ENCODE peak calls at places on chromosomes 7 and 10, in five cellular contexts. R, Y, P, H and D are unnamed samples.

GRCh38 chr7:77565917-77566316 is 28.8 kb downstream of the PTPN12 start:
- DNase-seq in R (no peak), Y (no peak), P (no peak), H (no peak), D (no peak)

GRCh38 chr10:104253106-104253505 is 1.6 kb upstream of the GSTO1 start:
- DNase-seq in P (no peak), H (no peak), R (peak), Y (no peak), D (peak)

GRCh38 chr10:27285093-27285492 is 44.5 kb upstream of the ACBD5 start:
- DNase-seq in R (peak), Y (no peak), H (peak), P (no peak), D (peak)

GRCh38 chr7:7554021-7554432 is 12.7 kb upstream of the MIOS start:
- DNase-seq in R (no peak), Y (no peak), P (no peak), H (no peak), D (no peak)

GRCh38 chr7:102431617-102432298 is 1.6 kb upstream of the ORAI2 start:
- DNase-seq in P (no peak), Y (no peak), H (no peak), R (peak), D (no peak)

GRCh38 chr10:103640436-103641181 is 147.1 kb downstream of the NEURL1 start:
- DNase-seq in Y (no peak), P (no peak), H (no peak), R (no peak), D (no peak)

GRCh38 chr7:98034044-98035035 is 44.3 kb upstream of the OCM2 start:
- DNase-seq in R (no peak), Y (no peak), P (no peak), H (peak), D (no peak)

GRCh38 chr10:14574291-14574690 is 200.4 kb downstream of the FAM107B start:
- DNase-seq in H (no peak), P (no peak), R (no peak), Y (no peak), D (no peak)

GRCh38 chr10:15738237-15738928 is 18.7 kb upstream of the ITGA8 start:
- DNase-seq in Y (no peak), H (no peak), R (no peak), P (no peak), D (no peak)

GRCh38 chr10:61456095-61456789 is 3.1 kb upstream of the TMEM26 start:
- DNase-seq in H (no peak), R (no peak), P (no peak), Y (no peak), D (no peak)

GRCh38 chr7:138975343-138976104 is 5.7 kb downstream of the KIAA1549 start:
- DNase-seq in H (no peak), P (no peak), Y (no peak), R (no peak), D (no peak)

GRCh38 chr7:72492446-72492845 is 80.3 kb upstream of the CALN1 start:
- DNase-seq in R (no peak), Y (no peak), H (no peak), P (no peak), D (no peak)

GRCh38 chr7:72161534-72161933 is 250.6 kb downstream of the CALN1 start:
- DNase-seq in P (no peak), R (no peak), Y (no peak), H (peak), D (no peak)

GRCh38 chr7:150373049-150373801 is 4.6 kb downstream of the REPIN1 start:
- DNase-seq in R (no peak), H (peak), Y (no peak), P (no peak), D (peak)

GRCh38 chr7:39890411-39890810 is 59.6 kb upstream of the CDK13 start:
- DNase-seq in P (no peak), R (no peak), H (no peak), Y (no peak), D (no peak)

GRCh38 chr7:26087321-26088091 is 64.5 kb upstream of the NFE2L3 start:
- DNase-seq in P (no peak), R (no peak), Y (no peak), H (no peak), D (no peak)

GRCh38 chr10:130686680-130687300 is 550.6 kb downstream of the GLRX3 start:
- DNase-seq in H (no peak), R (peak), Y (no peak), P (no peak), D (peak)

GRCh38 chr10:25082276-25083204 is 66.1 kb downstream of the THNSL1 start:
- DNase-seq in P (no peak), R (peak), Y (no peak), H (no peak), D (no peak)

GRCh38 chr7:12965767-12966166 is 278.3 kb downstream of the ARL4A start:
- DNase-seq in H (no peak), P (no peak), Y (no peak), R (no peak), D (no peak)

GRCh38 chr10:26637521-26638275 is 59.8 kb upstream of the PDSS1 start:
- DNase-seq in R (no peak), H (no peak), Y (no peak), P (no peak), D (peak)

GRCh38 chr10:43221419-43222293 is 45.2 kb downstream of the RASGEF1A start:
- DNase-seq in Y (peak), P (no peak), R (peak), H (peak), D (no peak)

GRCh38 chr7:24917510-24918239 is 62.3 kb downstream of the OSBPL3 start:
- DNase-seq in Y (no peak), R (no peak), H (no peak), P (no peak), D (no peak)

DNA sequence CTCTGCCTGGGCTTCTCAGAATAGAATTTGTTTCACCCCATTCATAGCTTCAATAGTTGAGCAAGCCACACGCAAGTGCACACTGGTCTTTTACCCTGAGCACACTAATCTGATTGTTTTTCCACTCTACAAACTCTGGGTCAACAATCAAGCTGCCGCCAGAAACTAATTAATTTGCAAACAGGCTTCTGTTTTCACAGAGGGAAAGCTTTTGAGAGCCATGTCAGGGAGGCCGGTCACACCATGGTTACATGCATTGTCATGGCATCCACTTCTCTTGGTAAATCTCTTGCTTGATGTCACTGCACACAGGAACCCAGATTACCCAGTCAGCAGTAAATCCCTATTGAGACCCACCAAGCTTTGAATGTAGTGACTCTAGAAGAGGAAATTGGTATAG is 154.2 kb downstream of the SEMA3A start:
- DNase-seq in H (no peak), P (no peak), R (peak), Y (no peak), D (no peak)
- TF ChIP-seq ESRRA in H (no peak), P (no peak), R (no peak), Y (no peak), D (no peak)

DNA sequence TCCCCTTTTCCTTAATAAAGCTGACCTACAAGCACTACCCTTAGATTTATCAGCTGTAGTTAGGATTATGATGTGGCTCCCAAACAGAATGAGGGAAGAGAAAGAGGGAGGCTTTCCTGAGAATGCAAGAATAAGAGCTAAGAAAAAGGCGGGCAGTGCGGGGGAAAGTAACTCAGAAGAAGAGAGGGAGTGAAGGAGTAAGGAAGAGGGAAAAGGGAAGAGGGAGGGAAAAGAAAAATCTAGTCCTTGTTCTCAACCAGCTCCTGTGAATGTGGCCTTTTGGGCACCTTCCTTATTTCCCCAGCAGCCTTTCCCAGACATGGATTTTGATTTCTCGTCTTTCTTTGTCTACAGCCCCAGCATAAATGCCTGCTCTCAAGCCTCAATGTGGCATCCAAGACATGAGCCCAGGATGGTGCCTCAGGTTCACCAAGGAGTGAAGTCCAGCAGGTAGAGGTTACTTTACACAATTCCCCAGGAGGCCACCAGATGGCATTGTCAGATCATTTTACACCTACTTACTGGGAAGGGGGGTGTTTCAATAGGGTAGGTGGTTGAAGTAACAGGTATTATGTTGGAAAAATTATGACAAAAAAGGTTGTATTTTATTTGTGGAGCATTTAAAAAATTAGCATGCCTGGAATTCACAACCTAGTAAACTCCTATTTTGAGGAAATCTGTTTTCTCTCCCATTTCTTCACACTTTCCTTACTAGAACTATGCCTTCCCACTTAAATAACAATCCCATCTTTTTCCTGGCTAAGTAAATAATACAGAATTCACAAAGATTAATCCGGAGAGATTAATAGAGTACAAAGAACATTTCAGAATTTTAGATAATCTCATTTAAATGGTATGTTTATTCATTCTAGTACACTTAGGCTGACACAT is 106.5 kb downstream of the HTR7 start:
- DNase-seq in Y (peak), P (peak), R (peak), H (peak), D (peak)
- TF ChIP-seq ESRRA in Y (no peak), P (no peak), R (no peak), H (no peak), D (no peak)

GRCh38 chr7:73882060-73882428 is 21.1 kb downstream of the TMEM270 start:
- DNase-seq in R (no peak), P (no peak), Y (no peak), H (no peak), D (no peak)

GRCh38 chr7:73887762-73888161 is 26.8 kb downstream of the TMEM270 start:
- DNase-seq in Y (no peak), P (no peak), H (no peak), R (peak), D (no peak)

GRCh38 chr7:73885433-73885974 is 24.5 kb downstream of the TMEM270 start:
- DNase-seq in H (no peak), P (no peak), R (no peak), Y (no peak), D (no peak)

GRCh38 chr7:73890541-73891147 is 29.7 kb downstream of the TMEM270 start:
- DNase-seq in P (no peak), Y (no peak), H (no peak), R (no peak), D (no peak)

DNA sequence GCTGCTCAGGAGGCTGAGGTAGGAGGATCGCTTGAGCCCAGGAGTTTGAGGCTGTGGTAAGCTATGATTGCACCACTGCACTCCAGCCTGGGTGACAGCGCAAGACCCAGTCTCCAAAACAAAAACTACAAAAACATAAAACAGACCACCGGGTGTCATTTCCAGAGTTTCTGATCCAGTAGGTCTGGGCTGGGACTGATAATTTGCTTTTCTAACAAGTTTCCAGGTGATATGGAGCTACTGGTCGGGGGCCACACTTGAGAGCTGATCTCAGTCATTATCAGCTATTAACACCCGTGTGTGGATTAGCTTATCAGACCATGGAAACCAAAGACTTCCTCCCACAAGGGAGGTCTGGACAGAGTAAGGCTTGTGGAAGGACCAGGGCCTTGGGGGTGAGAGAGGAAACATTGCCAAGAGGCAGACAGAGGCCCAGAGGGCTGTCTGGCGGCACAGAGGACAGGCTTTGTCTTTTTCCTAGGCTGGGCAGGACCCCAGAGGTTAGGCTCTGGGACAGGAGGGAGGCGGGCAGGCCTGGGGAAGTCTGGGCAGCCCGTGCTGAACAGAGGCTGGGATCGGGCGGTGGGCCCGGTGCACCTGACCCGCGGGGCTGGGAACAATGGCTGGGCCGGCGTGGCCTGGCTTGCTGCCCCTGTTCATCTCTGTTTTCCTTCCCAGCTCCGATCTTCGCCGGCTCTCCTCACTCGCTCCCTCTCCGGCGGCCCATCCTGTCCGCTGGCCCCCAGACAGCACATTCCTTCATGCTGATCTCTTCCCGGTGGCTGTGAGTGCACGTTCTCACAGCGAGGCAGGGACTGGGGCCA is 25.2 kb downstream of the TMEM270 start:
- DNase-seq in H (no peak), P (no peak), R (no peak), Y (no peak), D (peak)
- TF ChIP-seq ESRRA in H (no peak), P (no peak), R (no peak), Y (no peak), D (peak)

GRCh38 chr10:93821051-93821772 is 63.5 kb downstream of the LGI1 start:
- DNase-seq in Y (peak), R (peak), H (no peak), P (no peak), D (peak)
- TF ChIP-seq ESRRA in Y (no peak), R (no peak), H (no peak), P (no peak), D (no peak)

GRCh38 chr7:80770675-80771081 is 132.2 kb downstream of the CD36 start:
- DNase-seq in Y (no peak), R (no peak), P (peak), H (no peak), D (no peak)

GRCh38 chr7:80770061-80770460 is 131.6 kb downstream of the CD36 start:
- DNase-seq in P (no peak), H (no peak), R (no peak), Y (no peak), D (no peak)

GRCh38 chr7:80766724-80767123 is 128.3 kb downstream of the CD36 start:
- DNase-seq in R (no peak), Y (no peak), P (no peak), H (no peak), D (no peak)

GRCh38 chr7:80764132-80764531 is 125.7 kb downstream of the CD36 start:
- DNase-seq in R (no peak), H (peak), Y (no peak), P (no peak), D (no peak)

GRCh38 chr7:80767655-80768054 is 129.2 kb downstream of the CD36 start:
- DNase-seq in P (no peak), Y (no peak), R (no peak), H (no peak), D (no peak)
- TF ChIP-seq ESRRA in P (no peak), Y (no peak), R (no peak), H (no peak), D (no peak)

GRCh38 chr10:131899695-131900349 is 986 bp upstream of the PPP2R2D start:
- DNase-seq in H (no peak), Y (peak), P (no peak), R (no peak), D (no peak)

GRCh38 chr10:131902691-131903090 is 1.9 kb downstream of the PPP2R2D start:
- DNase-seq in P (no peak), H (no peak), Y (no peak), R (no peak), D (no peak)

GRCh38 chr10:131900350-131901152 is at the start of gene PPP2R2D:
- DNase-seq in P (peak), H (peak), R (peak), Y (peak), D (peak)

GRCh38 chr10:131902211-131902610 is 1.4 kb downstream of the PPP2R2D start:
- DNase-seq in R (no peak), H (no peak), P (no peak), Y (no peak), D (no peak)

DNA sequence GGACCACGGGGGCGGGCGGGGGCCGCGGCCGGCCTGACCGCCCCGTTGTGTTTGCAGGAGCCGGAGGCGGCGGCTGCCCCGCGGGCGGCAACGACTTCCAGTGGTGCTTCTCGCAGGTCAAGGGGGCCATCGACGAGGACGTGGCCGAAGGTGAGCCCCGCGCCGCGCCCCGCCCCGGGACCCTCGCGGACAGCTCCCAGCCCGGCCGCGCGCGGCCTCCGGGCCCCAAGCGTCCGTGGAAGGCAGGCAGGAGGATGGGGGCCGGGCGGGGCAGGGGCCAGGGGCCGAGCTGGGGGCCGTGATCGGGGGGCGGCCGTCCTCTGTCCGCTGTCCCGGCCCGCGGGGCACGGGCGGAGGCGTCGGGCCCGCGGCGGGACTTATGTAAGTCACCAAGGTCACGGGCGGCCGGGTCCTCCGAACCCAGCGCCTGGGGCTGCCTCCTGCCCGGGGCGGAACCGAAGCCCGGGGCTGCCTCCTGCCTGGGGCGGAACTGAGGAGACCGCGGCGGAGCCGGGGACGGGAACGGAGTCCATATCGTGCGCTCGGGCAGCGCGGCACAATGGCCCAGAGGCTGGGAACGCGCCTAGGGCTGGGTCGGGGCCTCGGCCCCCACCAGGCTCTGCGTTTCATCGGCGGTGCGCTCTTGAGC is 497 bp downstream of the PPP2R2D start:
- DNase-seq in P (no peak), H (peak), Y (peak), R (no peak), D (no peak)
- TF ChIP-seq ESRRA in P (no peak), H (no peak), Y (no peak), R (peak), D (no peak)

GRCh38 chr7:379456-380225 is 89.7 kb downstream of the FOXL3 start:
- DNase-seq in P (no peak), H (peak), Y (no peak), R (no peak), D (peak)
- TF ChIP-seq ESRRA in P (no peak), H (no peak), Y (no peak), R (no peak), D (no peak)

GRCh38 chr7:95478139-95479037 is 7.4 kb upstream of the ASB4 start:
- DNase-seq in P (no peak), Y (peak), R (peak), H (peak), D (peak)
- TF ChIP-seq ESRRA in P (no peak), Y (no peak), R (no peak), H (no peak), D (no peak)

GRCh38 chr10:74975758-74976157 is 135.7 kb upstream of the SAMD8 start:
- DNase-seq in Y (no peak), R (no peak), H (no peak), P (no peak), D (no peak)

GRCh38 chr10:74973993-74974392 is 137.5 kb upstream of the SAMD8 start:
- DNase-seq in R (no peak), P (no peak), H (no peak), Y (no peak), D (no peak)

GRCh38 chr10:74977072-74977471 is 134.4 kb upstream of the SAMD8 start:
- DNase-seq in P (no peak), R (no peak), H (no peak), Y (no peak), D (no peak)

GRCh38 chr10:74977913-74978847 is 133.3 kb upstream of the SAMD8 start:
- DNase-seq in P (peak), H (no peak), R (no peak), Y (no peak), D (no peak)

DNA sequence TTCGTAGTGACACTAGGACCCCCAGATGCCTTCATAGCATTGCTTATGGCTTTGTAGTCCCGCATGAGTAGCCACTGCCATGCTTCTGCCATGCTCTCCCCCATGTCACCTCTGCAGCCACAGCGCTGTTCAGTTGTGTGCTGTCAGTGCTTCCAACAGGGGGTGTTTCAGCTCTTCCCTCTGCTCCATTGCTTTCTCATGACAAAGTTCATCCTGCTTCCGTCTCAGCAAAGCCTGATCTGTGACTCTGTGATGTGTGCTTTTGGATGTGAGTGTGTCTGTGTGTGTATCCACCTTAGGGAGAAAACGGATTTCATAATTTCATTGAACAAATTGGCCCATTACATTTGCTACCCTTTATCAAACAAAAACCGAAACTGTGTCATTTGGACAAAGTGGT is 134.9 kb upstream of the SAMD8 start:
- DNase-seq in Y (no peak), R (peak), P (no peak), H (no peak), D (no peak)
- TF ChIP-seq ESRRA in Y (no peak), R (no peak), P (no peak), H (no peak), D (no peak)